ENCODE peak calls at places on chromosomes 5 and 9, in ten cellular contexts. R is left ventricle myocardium inferior; U is lung; A is spleen; E is naive thymus-derived CD4-positive, alpha-beta T cell; G is ovary; H is cardiac muscle cell; S is right atrium auricular region; D is trophoblast cell; X is sigmoid colon. I is an unnamed sample. For H3K4me1, the result is how much of the 10 kb centered on the place peaks cover.

GRCh38 chr5:113615708-113616107 is 102.2 kb downstream of the YTHDC2 start:
- DNase-seq in S (no peak), D (no peak), A (no peak), H (no peak), U (no peak), E (no peak), X (no peak), G (no peak), R (no peak), I (no peak)

GRCh38 chr9:36074870-36075532 is 38.3 kb downstream of the RECK start:
- DNase-seq in E (no peak), D (peak), A (no peak), H (peak), S (peak), U (peak), G (peak), X (peak), R (peak), I (peak)

GRCh38 chr9:137454506-137455360 is 4.4 kb downstream of the NSMF start:
- DNase-seq in E (no peak), R (peak), D (no peak), X (peak), H (peak), A (peak), U (no peak), S (no peak), G (peak), I (no peak)

GRCh38 chr5:35484241-35484640 is 133.4 kb upstream of the SPEF2 start:
- DNase-seq in G (no peak), A (no peak), D (no peak), R (no peak), S (no peak), E (no peak), X (no peak), U (no peak), H (no peak), I (no peak)

GRCh38 chr9:113221800-113222481 is 597 bp downstream of the SLC31A1 start:
- DNase-seq in X (no peak), H (no peak), E (peak), A (no peak), U (no peak), D (peak), G (no peak), S (no peak), R (no peak), I (no peak)

GRCh38 chr9:78782234-78782633 is 485.3 kb downstream of the PSAT1 start:
- DNase-seq in A (no peak), X (no peak), G (no peak), S (no peak), H (no peak), E (no peak), U (no peak), R (no peak), D (no peak), I (no peak)

GRCh38 chr9:106588601-106589000 is 274.4 kb upstream of the ZNF462 start:
- DNase-seq in U (no peak), E (no peak), G (no peak), A (no peak), X (no peak), S (no peak), R (no peak), H (no peak), D (peak), I (no peak)

GRCh38 chr9:98009926-98010325 is 26.8 kb downstream of the ANP32B start:
- DNase-seq in D (no peak), R (no peak), G (no peak), X (no peak), A (no peak), S (no peak), E (no peak), U (no peak), H (no peak), I (no peak)

GRCh38 chr5:50711280-50711679 is 44.8 kb downstream of the PARP8 start:
- DNase-seq in G (no peak), R (no peak), X (no peak), D (no peak), H (no peak), A (no peak), S (no peak), U (no peak), E (peak), I (no peak)

GRCh38 chr5:157463621-157464407 is 3.8 kb downstream of the NIPAL4 start:
- DNase-seq in A (no peak), D (no peak), S (no peak), U (no peak), H (no peak), R (no peak), G (no peak), E (no peak), X (no peak), I (no peak)

GRCh38 chr5:32504923-32505596 is 60.5 kb upstream of the ZFR start:
- DNase-seq in D (no peak), R (peak), H (peak), U (no peak), X (peak), A (no peak), G (peak), E (peak), S (peak), I (no peak)

GRCh38 chr5:123093279-123094226 is 4.5 kb downstream of the PRDM6 start:
- DNase-seq in R (no peak), A (no peak), G (no peak), X (peak), H (no peak), D (no peak), S (no peak), U (no peak), E (no peak), I (no peak)

GRCh38 chr5:65037845-65038815 is 269.4 kb downstream of the CWC27 start:
- DNase-seq in X (no peak), R (no peak), G (peak), A (no peak), H (no peak), S (peak), U (no peak), E (peak), D (peak), I (no peak)

GRCh38 chr9:82882744-82883143 is 180.2 kb downstream of the RASEF start:
- DNase-seq in A (no peak), S (no peak), R (no peak), E (no peak), G (no peak), U (no peak), X (no peak), H (no peak), D (peak), I (no peak)

GRCh38 chr5:43037929-43038510 is 2.1 kb downstream of the ANXA2R start:
- DNase-seq in A (no peak), S (no peak), D (no peak), H (no peak), X (no peak), E (peak), U (no peak), G (no peak), R (no peak), I (no peak)
- H3K27ac ChIP-seq in A (peak), S (peak), D (no peak), H (no peak), X (peak), E (peak), U (peak), G (no peak), R (peak), I (no peak)

GRCh38 chr5:39423331-39423751 is 1.4 kb downstream of the DAB2 start:
- DNase-seq in E (no peak), A (no peak), U (no peak), X (no peak), H (no peak), S (no peak), D (peak), R (peak), G (no peak), I (no peak)

GRCh38 chr5:39420482-39421145 is 4.2 kb downstream of the DAB2 start:
- DNase-seq in U (peak), G (peak), X (peak), H (no peak), E (no peak), S (peak), D (peak), A (no peak), R (peak), I (peak)

GRCh38 chr5:39422886-39423285 is 1.9 kb downstream of the DAB2 start:
- DNase-seq in E (no peak), R (no peak), U (no peak), D (no peak), G (no peak), S (no peak), X (no peak), H (no peak), A (no peak), I (no peak)

GRCh38 chr5:39419830-39420229 is 5.0 kb downstream of the DAB2 start:
- DNase-seq in E (no peak), X (no peak), S (no peak), U (no peak), H (no peak), R (no peak), D (no peak), G (no peak), A (no peak), I (no peak)

GRCh38 chr5:39422036-39422606 is 2.7 kb downstream of the DAB2 start:
- DNase-seq in R (no peak), H (no peak), D (no peak), S (no peak), E (no peak), U (no peak), G (no peak), X (no peak), A (no peak), I (no peak)
- H3K4me3 ChIP-seq in R (peak), H (no peak), D (no peak), S (peak), E (no peak), U (no peak), G (no peak), X (peak), A (peak), I (peak)

GRCh38 chr5:10291736-10292135 is 16.0 kb downstream of the CMBL start:
- DNase-seq in D (no peak), G (no peak), A (peak), S (no peak), X (no peak), U (no peak), H (no peak), R (no peak), E (no peak), I (no peak)
- H3K4me1 ChIP-seq in D (under half), G (under half), A (under half), S (under half), X (under half), U (under half), H (under half), R (under half), E (under half), I (under half)

GRCh38 chr9:116605060-116605459 is 82.0 kb upstream of the TRIM32 start:
- DNase-seq in S (no peak), R (no peak), U (no peak), X (no peak), H (no peak), E (no peak), G (no peak), D (no peak), A (no peak), I (no peak)

GRCh38 chr9:116605904-116606341 is 81.2 kb upstream of the TRIM32 start:
- DNase-seq in D (no peak), X (no peak), R (peak), G (no peak), U (no peak), H (no peak), A (no peak), E (no peak), S (peak), I (no peak)
- H3K27ac ChIP-seq in D (no peak), X (no peak), R (peak), G (no peak), U (no peak), H (no peak), A (no peak), E (no peak), S (peak), I (peak)